ENCODE peak calls at places on chromosomes 16 and 17, in five cellular contexts. U, D, A, L and C are unnamed samples.
A peak's percentile ranks its signal among the peaks of the same experiment; 100 is the strongest.

GRCh38 chr17:67708378-67708777 is 9.4 kb upstream of the NOL11 start:
- DNase-seq in U (no peak), D (no peak), A (peak; percentile 44), L (no peak), C (no peak)

GRCh38 chr16:58937661-58938060 is 203.5 kb upstream of the GOT2 start:
- DNase-seq in U (no peak), D (no peak), A (no peak), L (no peak), C (no peak)

GRCh38 chr17:30199600-30199999 is 35.9 kb downstream of the SLC6A4 start:
- DNase-seq in U (no peak), D (peak; percentile 34), A (no peak), L (no peak), C (no peak)

GRCh38 chr16:27470567-27471431 is 68.8 kb downstream of the IL21R start:
- DNase-seq in U (no peak), D (peak; percentile 74), A (no peak), L (no peak), C (peak; percentile 93)

GRCh38 chr17:41304091-41304490 is 1.4 kb upstream of the KRTAP29-1 start:
- DNase-seq in U (no peak), D (no peak), A (no peak), L (no peak), C (no peak)

GRCh38 chr17:13594762-13595697 is 6.7 kb downstream of the HS3ST3A1 start:
- DNase-seq in U (peak; percentile 85), D (peak; percentile 89), A (peak; percentile 80), L (peak; percentile 85), C (peak; percentile 86)

GRCh38 chr17:51154176-51154575 is 817 bp downstream of the NME1 start:
- DNase-seq in U (no peak), D (peak; percentile 20), A (no peak), L (no peak), C (peak; percentile 33)

GRCh38 chr17:49223517-49224197 is 6.9 kb downstream of the PHOSPHO1 start:
- DNase-seq in U (peak; percentile 90), D (peak; percentile 10), A (peak; percentile 97), L (peak; percentile 67), C (peak; percentile 38)

GRCh38 chr17:80254396-80255241 is 6.0 kb upstream of the RNF213 start:
- DNase-seq in U (peak; percentile 32), D (peak; percentile 91), A (no peak), L (no peak), C (peak; percentile 93)

GRCh38 chr17:28901866-28902818 is 737 bp downstream of the DHRS13 start:
- DNase-seq in U (no peak), D (no peak), A (no peak), L (peak; percentile 45), C (peak; percentile 57)

GRCh38 chr16:2205967-2206313 is 686 bp downstream of the MLST8 start:
- DNase-seq in U (no peak), D (no peak), A (no peak), L (no peak), C (no peak)

GRCh38 chr17:7523033-7523432 is 25.8 kb upstream of the TNFSF12 start:
- DNase-seq in U (peak; percentile 93), D (no peak), A (peak; percentile 65), L (no peak), C (no peak)

GRCh38 chr16:85750021-85750826 is 672 bp downstream of the C16orf74 start:
- DNase-seq in U (peak; percentile 55), D (peak; percentile 46), A (peak; percentile 69), L (no peak), C (peak; percentile 60)
- H2BK5ac ChIP-seq in U (no peak overlapping the region), D (no peak overlapping the region), A (peak overlapping the region; percentile 24), L (no peak overlapping the region), C (no peak overlapping the region)

GRCh38 chr17:78374631-78375274 is 3.7 kb upstream of the PGS1 start:
- DNase-seq in U (peak; percentile 77), D (peak; percentile 90), A (peak; percentile 73), L (peak; percentile 75), C (peak; percentile 90)

GRCh38 chr17:78376161-78376560 is 2.3 kb upstream of the PGS1 start:
- DNase-seq in U (no peak), D (no peak), A (no peak), L (no peak), C (no peak)

GRCh38 chr17:78377858-78378224 is 608 bp upstream of the PGS1 start:
- DNase-seq in U (no peak), D (no peak), A (no peak), L (no peak), C (no peak)

GRCh38 chr17:78374189-78374588 is 4.3 kb upstream of the PGS1 start:
- DNase-seq in U (no peak), D (no peak), A (no peak), L (no peak), C (no peak)

GRCh38 chr17:78375401-78376079 is 2.9 kb upstream of the PGS1 start:
- DNase-seq in U (no peak), D (peak; percentile 98), A (no peak), L (no peak), C (peak; percentile 99)
- H2BK15ac ChIP-seq in U (no peak overlapping the region), D (peak overlapping the region; percentile 96), A (peak overlapping the region; percentile 85), L (peak overlapping the region; percentile 18), C (no peak overlapping the region)

GRCh38 chr17:36941265-36942021 is 4.2 kb downstream of the LHX1 start:
- DNase-seq in U (peak; percentile 68), D (no peak), A (peak; percentile 74), L (no peak), C (no peak)

GRCh38 chr17:36942631-36943125 is 5.4 kb downstream of the LHX1 start:
- DNase-seq in U (peak; percentile 42), D (no peak), A (no peak), L (no peak), C (no peak)

GRCh38 chr17:36943250-36944220 is 5.2 kb upstream of the AATF start:
- DNase-seq in U (peak; percentile 78), D (no peak), A (peak; percentile 72), L (no peak), C (no peak)

GRCh38 chr17:36940313-36941264 is 3.3 kb downstream of the LHX1 start:
- DNase-seq in U (peak; percentile 62), D (no peak), A (peak; percentile 64), L (no peak), C (no peak)

DNA sequence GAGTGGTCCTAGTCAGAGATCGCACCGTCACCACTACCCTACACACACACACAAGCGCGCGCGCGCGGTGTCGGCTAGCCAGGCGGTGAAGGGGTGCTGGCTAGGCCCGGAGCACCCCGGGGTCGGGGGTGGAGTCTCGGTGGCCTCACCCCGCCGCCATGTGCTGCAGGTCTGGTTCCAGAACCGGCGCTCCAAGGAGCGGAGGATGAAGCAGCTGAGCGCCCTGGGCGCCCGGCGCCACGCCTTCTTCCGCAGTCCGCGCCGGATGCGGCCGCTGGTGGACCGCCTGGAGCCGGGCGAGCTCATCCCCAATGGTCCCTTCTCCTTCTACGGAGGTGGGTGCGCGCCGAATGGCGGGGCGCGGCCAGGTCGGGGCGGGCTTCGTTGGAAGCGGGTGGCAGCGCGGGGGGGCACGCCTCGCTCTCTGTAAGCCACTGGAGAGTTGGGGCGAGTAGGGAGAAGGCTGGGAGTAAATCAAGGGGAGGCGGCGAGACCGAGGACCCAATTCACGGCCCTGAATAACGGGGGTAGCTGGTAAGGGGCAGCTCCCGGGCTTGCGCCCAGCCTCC is 4.8 kb downstream of the LHX1 start:
- DNase-seq in U (peak; percentile 75), D (no peak), A (peak; percentile 80), L (no peak), C (no peak)
- H2AFZ ChIP-seq in U (no peak overlapping the region), D (peak overlapping the region; percentile 67), A (no peak overlapping the region), L (peak overlapping the region; percentile 86), C (no peak overlapping the region)

DNA sequence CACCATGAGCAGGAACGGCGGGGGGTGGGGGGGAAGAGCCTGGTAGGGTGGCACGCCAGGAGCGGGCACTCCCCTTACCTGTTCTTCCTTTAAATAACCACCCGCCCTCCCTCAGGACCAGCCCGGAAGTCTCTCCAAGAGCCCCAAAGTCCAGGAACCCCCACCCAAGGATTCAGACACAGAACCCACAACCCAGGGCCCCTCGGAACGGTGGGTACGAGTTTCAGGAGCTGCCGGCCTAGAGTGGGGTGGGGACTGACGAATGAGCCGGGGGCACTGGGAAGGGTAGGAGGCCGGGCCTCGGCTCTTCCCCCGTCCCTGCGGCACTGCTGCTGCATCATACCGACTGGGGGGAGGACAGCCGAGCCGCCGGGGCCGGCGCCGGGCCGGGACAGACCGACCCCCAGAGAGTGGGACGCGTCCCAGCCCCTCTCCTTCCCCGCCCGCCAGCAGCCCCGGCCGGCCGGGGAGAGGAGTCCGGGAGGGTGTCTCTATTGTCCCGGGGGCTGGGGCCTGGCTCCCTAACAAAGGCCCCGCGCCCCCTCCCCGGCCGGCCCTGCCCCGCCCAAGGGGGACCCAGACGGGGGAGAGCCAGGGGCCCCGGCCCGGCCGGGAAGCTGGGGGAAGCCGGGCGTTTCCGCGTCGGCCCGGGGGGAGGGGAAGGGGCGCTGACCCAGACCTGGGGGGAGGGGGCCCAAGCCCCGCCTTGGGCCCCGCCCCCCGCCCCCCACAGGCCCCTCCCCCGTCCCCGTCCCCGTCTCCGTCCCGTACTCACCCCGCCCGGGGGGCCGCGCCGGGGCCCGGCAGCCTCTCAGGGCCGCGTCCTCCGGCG is 747 bp downstream of the ATXN7L3 start:
- DNase-seq in U (peak; percentile 80), D (peak; percentile 28), A (peak; percentile 74), L (peak; percentile 65), C (peak; percentile 61)
- H2BK5ac ChIP-seq in U (no peak overlapping the region), D (peak overlapping the region; percentile 97), A (peak overlapping the region; percentile 60), L (peak overlapping the region; percentile 32), C (peak overlapping the region; percentile 95)